ENCODE peak calls at places on chromosomes 7 and 10, in five cellular contexts. E is HCT116; I is AG04450; H is CD8-positive, alpha-beta T cell; M is breast epithelium. X is an unnamed sample.

GRCh38 chr10:31037749-31038148 is 6.1 kb upstream of the ZNF438 start:
- DNase-seq in E (no peak), I (no peak), H (no peak), M (no peak), X (no peak)

GRCh38 chr7:125246706-125247105 is 317.1 kb upstream of the POT1 start:
- DNase-seq in E (no peak), I (no peak), H (no peak), M (no peak), X (no peak)

GRCh38 chr7:101496017-101496416 is 133.1 kb downstream of the MYL10 start:
- DNase-seq in E (no peak), I (no peak), H (no peak), M (no peak), X (no peak)

GRCh38 chr10:96587255-96588059 is 645 bp upstream of the TM9SF3 start:
- DNase-seq in E (peak), I (peak), H (no peak), M (no peak), X (peak)

GRCh38 chr7:157008206-157009169 is 2.0 kb downstream of the MNX1 start:
- DNase-seq in E (no peak), I (no peak), H (no peak), M (no peak), X (no peak)

GRCh38 chr7:8125680-8126444 is 136.1 kb downstream of the ICA1 start:
- DNase-seq in E (no peak), I (no peak), H (peak), M (peak), X (no peak)

GRCh38 chr10:62464308-62464707 is 90.1 kb downstream of the ZNF365 start:
- DNase-seq in E (no peak), I (no peak), H (no peak), M (no peak), X (no peak)

GRCh38 chr7:75950111-75950681 is 35.2 kb downstream of the POR start:
- DNase-seq in E (no peak), I (no peak), H (no peak), M (no peak), X (no peak)

GRCh38 chr7:123929107-123929506 is 4.1 kb downstream of the SPAM1 start:
- DNase-seq in E (peak), I (no peak), H (no peak), M (no peak), X (no peak)

GRCh38 chr10:88101666-88102065 is 238.2 kb downstream of the PTEN start:
- DNase-seq in E (no peak), I (no peak), H (no peak), M (no peak), X (no peak)

GRCh38 chr7:54782314-54782713 is 23.3 kb upstream of the SEC61G start:
- DNase-seq in E (no peak), I (no peak), H (no peak), M (no peak), X (no peak)

GRCh38 chr7:17559388-17559787 is 260.9 kb downstream of the AHR start:
- DNase-seq in E (no peak), I (no peak), H (no peak), M (no peak), X (no peak)

GRCh38 chr10:248307-248706 is 113.1 kb downstream of the ZMYND11 start:
- DNase-seq in E (no peak), I (no peak), H (no peak), M (no peak), X (no peak)

GRCh38 chr7:75611557-75612178 is 119.5 kb downstream of the SPDYE5 start:
- DNase-seq in E (no peak), I (no peak), H (no peak), M (peak), X (no peak)

GRCh38 chr7:123871998-123872867 is 27.3 kb downstream of the HYAL4 start:
- DNase-seq in E (peak), I (peak), H (no peak), M (no peak), X (peak)

GRCh38 chr10:111086602-111087001 is 9.8 kb downstream of the ADRA2A start:
- DNase-seq in E (no peak), I (no peak), H (no peak), M (no peak), X (no peak)

GRCh38 chr7:22561356-22561755 is 61.4 kb upstream of the STEAP1B start:
- DNase-seq in E (no peak), I (peak), H (no peak), M (peak), X (peak)

GRCh38 chr10:71835671-71836593 is 15.1 kb downstream of the PSAP start:
- DNase-seq in E (no peak), I (no peak), H (no peak), M (peak), X (peak)

GRCh38 chr7:147171013-147171391 is 1054.4 kb downstream of the CNTNAP2 start:
- DNase-seq in E (no peak), I (no peak), H (no peak), M (no peak), X (no peak)

GRCh38 chr10:85851300-85851699 is 515.3 kb downstream of the GRID1 start:
- DNase-seq in E (peak), I (no peak), H (no peak), M (no peak), X (no peak)

GRCh38 chr10:61257956-61258496 is 195.2 kb downstream of the TMEM26 start:
- DNase-seq in E (no peak), I (peak), H (no peak), M (no peak), X (no peak)

GRCh38 chr7:24290004-24290641 is 6.1 kb downstream of the NPY start:
- DNase-seq in E (peak), I (no peak), H (no peak), M (no peak), X (no peak)

GRCh38 chr10:80260295-80261243 is 28.9 kb downstream of the MAT1A start:
- DNase-seq in E (no peak), I (no peak), H (peak), M (no peak), X (no peak)

GRCh38 chr7:92517626-92518025 is 10.7 kb downstream of the PEX1 start:
- DNase-seq in E (no peak), I (no peak), H (no peak), M (no peak), X (no peak)

GRCh38 chr7:6482307-6482706 is 34.6 kb upstream of the DAGLB start:
- DNase-seq in E (no peak), I (no peak), H (no peak), M (no peak), X (no peak)
- H3K4me3 ChIP-seq in E (peak), I (peak), H (no peak), M (peak), X (peak)

GRCh38 chr7:137820677-137821420 is 25.9 kb downstream of the DGKI start:
- DNase-seq in E (no peak), I (peak), H (no peak), M (peak), X (no peak)
- H3K4me3 ChIP-seq in E (no peak), I (no peak), H (no peak), M (no peak), X (no peak)

GRCh38 chr10:116737582-116738358 is 4.6 kb downstream of the HSPA12A start:
- DNase-seq in E (no peak), I (no peak), H (no peak), M (no peak), X (no peak)
- H3K4me3 ChIP-seq in E (no peak), I (no peak), H (no peak), M (no peak), X (no peak)

DNA sequence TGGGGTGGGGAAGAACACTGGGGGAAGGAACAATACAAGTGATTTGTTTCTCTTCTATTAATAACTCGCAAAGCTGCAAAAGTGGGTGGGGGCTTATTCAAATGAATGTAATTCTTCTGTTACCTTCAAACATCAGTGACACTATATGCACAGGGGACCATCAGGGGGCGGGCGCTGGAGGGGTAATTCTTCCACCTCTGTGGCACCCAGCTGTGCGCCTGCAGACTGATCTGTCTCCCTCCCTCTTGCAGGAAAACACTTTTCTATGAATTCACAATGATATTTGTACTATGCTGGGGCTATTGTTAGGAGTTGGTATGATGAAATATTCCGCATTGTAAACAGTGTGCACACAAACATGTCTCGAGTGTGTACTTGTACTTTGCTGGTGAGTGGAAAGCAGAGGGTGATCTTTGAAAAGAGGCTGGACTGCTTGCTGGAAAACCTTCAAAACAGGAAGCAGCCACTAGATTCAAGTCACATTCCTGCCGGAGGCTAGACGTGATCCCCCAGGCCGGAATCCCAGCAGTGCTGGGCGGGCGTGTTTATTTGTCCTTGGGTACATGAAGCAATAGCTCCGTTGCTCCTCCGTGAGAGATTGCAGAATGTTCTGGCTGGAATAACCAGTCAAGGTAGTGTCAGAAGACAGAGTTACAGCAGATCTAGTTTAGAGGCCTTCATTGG is 15.8 kb upstream of the BNIP3 start:
- DNase-seq in E (no peak), I (peak), H (no peak), M (peak), X (no peak)
- H3K4me3 ChIP-seq in E (no peak), I (peak), H (no peak), M (no peak), X (no peak)

GRCh38 chr10:32340596-32341180 is 6.3 kb downstream of the EPC1 start:
- DNase-seq in E (no peak), I (no peak), H (no peak), M (no peak), X (no peak)
- H3K4me3 ChIP-seq in E (no peak), I (no peak), H (no peak), M (no peak), X (no peak)

DNA sequence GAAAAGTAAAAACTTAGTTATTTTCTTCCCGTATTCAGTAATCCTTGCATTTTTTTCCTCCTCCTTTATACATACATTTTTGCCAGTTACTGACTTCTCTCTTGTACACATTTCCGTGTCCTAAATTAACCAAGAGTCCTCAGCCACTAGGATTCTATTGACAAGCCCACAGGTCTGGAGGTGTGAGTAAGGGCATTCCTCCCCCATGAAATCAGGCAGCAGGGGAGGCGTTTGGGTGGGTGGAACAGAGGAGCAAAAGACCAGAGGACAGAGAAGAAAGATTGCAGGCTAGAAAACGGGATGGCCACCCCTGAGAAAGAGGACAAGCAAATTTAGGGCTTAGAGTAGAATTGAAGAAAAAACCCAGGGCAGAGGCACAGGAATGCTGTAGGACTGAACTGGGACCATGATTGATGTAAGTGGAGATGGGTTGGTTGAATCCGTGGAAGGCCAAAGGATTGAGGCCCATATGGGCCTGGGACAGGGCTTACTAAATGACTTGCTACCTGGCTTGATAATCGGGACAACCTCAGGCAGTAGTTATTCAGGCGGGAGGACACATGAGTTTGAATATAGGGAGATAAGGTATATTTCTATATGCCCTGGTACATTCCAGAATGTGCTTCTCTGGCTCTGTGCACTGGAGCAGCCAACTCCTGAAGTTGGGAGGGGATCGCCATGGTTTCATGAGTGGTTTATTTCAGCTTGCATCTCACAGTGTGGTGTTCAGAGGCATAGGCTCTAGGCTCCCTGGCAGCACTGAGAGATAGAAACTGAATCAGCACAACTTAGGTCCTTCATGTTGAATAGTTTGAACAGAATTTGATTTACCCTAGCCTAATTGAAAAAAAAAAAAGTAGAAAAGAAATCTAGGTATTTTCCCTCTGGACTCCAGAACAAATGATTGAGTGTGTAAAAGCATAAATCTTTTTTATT is 28.0 kb downstream of the IKZF1 start:
- DNase-seq in E (no peak), I (no peak), H (no peak), M (no peak), X (no peak)
- H3K4me3 ChIP-seq in E (no peak), I (no peak), H (peak), M (no peak), X (no peak)

GRCh38 chr7:27182285-27182827 is 2.7 kb downstream of the HOXA11 start:
- DNase-seq in E (no peak), I (no peak), H (peak), M (no peak), X (no peak)
- H3K4me3 ChIP-seq in E (no peak), I (no peak), H (no peak), M (no peak), X (peak)

GRCh38 chr10:127044191-127044590 is 139.0 kb downstream of the DOCK1 start:
- DNase-seq in E (no peak), I (no peak), H (no peak), M (peak), X (no peak)

GRCh38 chr10:127043312-127043711 is 138.1 kb downstream of the DOCK1 start:
- DNase-seq in E (no peak), I (no peak), H (no peak), M (no peak), X (no peak)

GRCh38 chr10:127048630-127049029 is 143.4 kb downstream of the DOCK1 start:
- DNase-seq in E (no peak), I (no peak), H (no peak), M (no peak), X (no peak)

GRCh38 chr10:127047878-127048238 is 142.6 kb downstream of the DOCK1 start:
- DNase-seq in E (no peak), I (no peak), H (no peak), M (no peak), X (no peak)

DNA sequence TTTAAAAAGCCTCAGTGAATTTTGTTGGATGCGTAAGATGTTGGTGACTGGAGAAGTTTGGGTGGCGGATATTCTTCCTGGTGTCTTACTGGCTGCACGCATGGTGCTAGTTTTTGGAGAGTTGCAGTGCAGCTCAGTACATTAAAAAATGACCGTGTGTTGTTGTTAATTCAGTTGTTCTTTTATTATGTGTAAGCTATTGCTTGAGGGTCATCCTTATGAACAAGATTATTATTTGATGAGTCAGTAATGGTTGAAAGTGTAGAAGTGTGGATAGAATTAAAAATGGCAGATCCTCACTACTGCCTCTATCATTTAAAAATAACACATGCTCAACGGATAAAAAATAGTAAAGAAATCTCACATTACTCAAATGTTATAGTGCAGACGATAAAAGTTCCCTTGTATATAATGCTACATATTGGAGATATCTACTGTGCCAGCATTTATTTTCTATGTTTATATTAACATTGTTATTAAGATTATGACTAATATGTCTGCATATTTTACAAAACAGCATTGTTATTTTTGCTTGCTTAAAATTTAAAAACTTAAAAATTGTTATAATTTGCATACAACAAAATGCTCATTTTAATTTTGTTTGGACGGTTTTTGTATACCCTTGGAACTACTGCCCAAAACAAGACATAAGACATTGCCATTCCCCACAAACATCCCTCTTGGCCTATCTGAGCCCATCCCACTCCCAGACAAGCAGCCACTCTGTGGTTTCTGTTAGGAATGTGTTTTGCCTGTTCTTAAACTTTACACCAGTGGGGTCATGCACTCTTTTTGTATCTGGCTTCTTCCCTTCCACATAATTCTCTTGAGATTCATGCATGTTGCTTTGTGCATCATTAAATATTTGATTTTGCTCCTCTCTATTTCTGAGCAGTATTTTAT is 142.0 kb downstream of the DOCK1 start:
- DNase-seq in E (no peak), I (no peak), H (no peak), M (no peak), X (no peak)
- H3K4me3 ChIP-seq in E (no peak), I (no peak), H (no peak), M (no peak), X (no peak)

GRCh38 chr7:103987455-103987854 is 2.0 kb downstream of the RELN start:
- DNase-seq in E (no peak), I (no peak), H (no peak), M (no peak), X (no peak)
- H3K4me3 ChIP-seq in E (no peak), I (no peak), H (no peak), M (peak), X (no peak)

DNA sequence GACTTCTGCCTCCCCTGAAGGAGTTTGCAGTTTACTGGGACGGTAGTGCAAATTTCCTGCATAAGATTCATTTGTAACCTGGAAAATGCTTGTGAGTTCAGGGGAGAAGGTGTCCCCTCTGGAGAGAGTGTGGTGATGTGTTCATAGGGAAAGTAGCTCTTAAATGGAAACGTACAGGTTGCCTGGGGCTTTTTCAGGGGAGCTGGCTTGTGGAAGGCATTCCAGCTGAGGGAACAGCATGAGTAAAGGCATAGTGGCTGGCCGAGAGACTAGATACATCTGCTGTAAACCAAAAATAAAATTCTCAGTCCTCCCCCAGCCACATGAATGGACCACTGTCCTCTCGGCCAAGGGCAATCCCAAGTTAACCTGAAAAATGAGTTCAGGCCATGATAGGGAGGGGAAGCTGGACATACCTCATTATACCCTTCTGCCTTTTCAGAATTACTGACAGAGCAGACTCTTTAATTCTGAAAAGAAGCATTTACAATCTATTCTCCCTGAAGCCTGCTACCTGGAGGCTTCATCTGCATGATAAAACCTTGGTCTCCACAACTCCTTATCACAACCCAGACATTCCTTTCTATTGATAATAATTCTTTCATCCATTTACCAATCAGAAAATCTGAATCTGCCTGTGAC is 123.7 kb downstream of the GALNT17 start:
- DNase-seq in E (no peak), I (no peak), H (no peak), M (no peak), X (no peak)
- H3K4me3 ChIP-seq in E (no peak), I (no peak), H (no peak), M (no peak), X (no peak)